ENCODE peak calls at places on chromosomes 2 and 18, in six cellular contexts. One of them, this sample, is unnamed. For H3K4me1, the result is how much of the 10 kb centered on the place peaks cover.

GRCh38 chr18:52670903-52671302 is 330.9 kb downstream of the DCC start:
- DNase-seq in A549: peak
- DNase-seq in cardiac muscle cell: peak
- DNase-seq in H9: no peak
- DNase-seq in thoracic aorta: no peak
- DNase-seq in pancreas: no peak
- DNase-seq in this sample: no peak

GRCh38 chr2:147560810-147561521 is 283.9 kb upstream of the ACVR2A start:
- DNase-seq in cardiac muscle cell: no peak
- DNase-seq in A549: no peak
- DNase-seq in thoracic aorta: no peak
- DNase-seq in pancreas: no peak
- DNase-seq in H9: no peak
- DNase-seq in this sample: no peak

GRCh38 chr2:241036964-241037421 is 38.6 kb downstream of the SNED1 start:
- DNase-seq in H9: no peak
- DNase-seq in cardiac muscle cell: no peak
- DNase-seq in thoracic aorta: no peak
- DNase-seq in A549: no peak
- DNase-seq in pancreas: peak
- DNase-seq in this sample: no peak

GRCh38 chr2:64453710-64454315 is at the start of gene LGALSL:
- DNase-seq in H9: peak
- DNase-seq in A549: peak
- DNase-seq in pancreas: peak
- DNase-seq in cardiac muscle cell: peak
- DNase-seq in thoracic aorta: no peak
- DNase-seq in this sample: peak

GRCh38 chr2:207594245-207594644 is 30.9 kb downstream of the METTL21A start:
- DNase-seq in pancreas: no peak
- DNase-seq in cardiac muscle cell: no peak
- DNase-seq in thoracic aorta: no peak
- DNase-seq in H9: no peak
- DNase-seq in A549: no peak
- DNase-seq in this sample: no peak

GRCh38 chr2:229634574-229635185 is 79.7 kb downstream of the DNER start:
- DNase-seq in A549: no peak
- DNase-seq in cardiac muscle cell: no peak
- DNase-seq in thoracic aorta: no peak
- DNase-seq in pancreas: no peak
- DNase-seq in H9: peak
- DNase-seq in this sample: no peak

GRCh38 chr2:23510471-23510870 is 125.5 kb downstream of the KLHL29 start:
- DNase-seq in cardiac muscle cell: peak
- DNase-seq in thoracic aorta: no peak
- DNase-seq in pancreas: no peak
- DNase-seq in H9: no peak
- DNase-seq in A549: no peak
- DNase-seq in this sample: no peak

GRCh38 chr2:84314901-84315330 is 144.2 kb downstream of the SUCLG1 start:
- DNase-seq in cardiac muscle cell: peak
- DNase-seq in A549: peak
- DNase-seq in pancreas: peak
- DNase-seq in thoracic aorta: no peak
- DNase-seq in H9: peak
- DNase-seq in this sample: peak

GRCh38 chr2:156437272-156437671 is 1.1 kb downstream of the GPD2 start:
- DNase-seq in A549: peak
- DNase-seq in cardiac muscle cell: no peak
- DNase-seq in H9: no peak
- DNase-seq in pancreas: no peak
- DNase-seq in thoracic aorta: no peak
- DNase-seq in this sample: no peak

GRCh38 chr18:23953984-23954383 is 60.6 kb upstream of the TTC39C start:
- DNase-seq in thoracic aorta: no peak
- DNase-seq in cardiac muscle cell: no peak
- DNase-seq in H9: no peak
- DNase-seq in A549: no peak
- DNase-seq in pancreas: no peak
- DNase-seq in this sample: no peak

GRCh38 chr2:96144481-96145027 is 686 bp downstream of the DUSP2 start:
- DNase-seq in H9: peak
- DNase-seq in cardiac muscle cell: no peak
- DNase-seq in A549: no peak
- DNase-seq in pancreas: peak
- DNase-seq in thoracic aorta: no peak
- DNase-seq in this sample: no peak

GRCh38 chr2:112959109-112959591 is 18.7 kb upstream of the IL36G start:
- DNase-seq in A549: peak
- DNase-seq in cardiac muscle cell: peak
- DNase-seq in H9: peak
- DNase-seq in thoracic aorta: no peak
- DNase-seq in pancreas: no peak
- DNase-seq in this sample: no peak

GRCh38 chr18:76981388-76981968 is 151.1 kb downstream of the MBP start:
- DNase-seq in cardiac muscle cell: no peak
- DNase-seq in A549: no peak
- DNase-seq in thoracic aorta: no peak
- DNase-seq in pancreas: no peak
- DNase-seq in H9: peak
- DNase-seq in this sample: no peak

GRCh38 chr18:50320719-50321118 is 33.2 kb upstream of the CXXC1 start:
- DNase-seq in pancreas: no peak
- DNase-seq in H9: no peak
- DNase-seq in thoracic aorta: no peak
- DNase-seq in A549: no peak
- DNase-seq in cardiac muscle cell: no peak
- DNase-seq in this sample: no peak

GRCh38 chr2:30932850-30933249 is 125.6 kb upstream of the CAPN13 start:
- DNase-seq in H9: no peak
- DNase-seq in A549: no peak
- DNase-seq in thoracic aorta: no peak
- DNase-seq in pancreas: no peak
- DNase-seq in cardiac muscle cell: no peak
- DNase-seq in this sample: no peak

GRCh38 chr2:222672068-222672401 is 577 bp downstream of the MOGAT1 start:
- DNase-seq in pancreas: no peak
- DNase-seq in thoracic aorta: no peak
- DNase-seq in H9: no peak
- DNase-seq in A549: no peak
- DNase-seq in cardiac muscle cell: no peak
- DNase-seq in this sample: no peak

GRCh38 chr2:222683805-222684204 is 12.3 kb downstream of the MOGAT1 start:
- DNase-seq in H9: no peak
- DNase-seq in thoracic aorta: no peak
- DNase-seq in pancreas: no peak
- DNase-seq in cardiac muscle cell: no peak
- DNase-seq in A549: no peak
- DNase-seq in this sample: no peak

GRCh38 chr2:222673883-222674282 is 2.4 kb downstream of the MOGAT1 start:
- DNase-seq in pancreas: no peak
- DNase-seq in cardiac muscle cell: no peak
- DNase-seq in H9: no peak
- DNase-seq in A549: peak
- DNase-seq in thoracic aorta: no peak
- DNase-seq in this sample: no peak

GRCh38 chr2:222673273-222673672 is 1.8 kb downstream of the MOGAT1 start:
- DNase-seq in pancreas: no peak
- DNase-seq in thoracic aorta: no peak
- DNase-seq in H9: no peak
- DNase-seq in A549: no peak
- DNase-seq in cardiac muscle cell: no peak
- DNase-seq in this sample: no peak

GRCh38 chr2:222677981-222678380 is 6.5 kb downstream of the MOGAT1 start:
- DNase-seq in pancreas: no peak
- DNase-seq in thoracic aorta: no peak
- DNase-seq in H9: no peak
- DNase-seq in A549: no peak
- DNase-seq in cardiac muscle cell: no peak
- DNase-seq in this sample: peak
- TF ChIP-seq CTCF in pancreas: no peak
- TF ChIP-seq CTCF in thoracic aorta: no peak
- TF ChIP-seq CTCF in H9: peak
- TF ChIP-seq CTCF in A549: no peak
- TF ChIP-seq CTCF in cardiac muscle cell: no peak
- TF ChIP-seq CTCF in this sample: peak

GRCh38 chr2:222978850-222979249 is 73.1 kb upstream of the KCNE4 start:
- DNase-seq in A549: no peak
- DNase-seq in thoracic aorta: no peak
- DNase-seq in H9: no peak
- DNase-seq in cardiac muscle cell: no peak
- DNase-seq in pancreas: no peak
- DNase-seq in this sample: no peak
- H3K27ac ChIP-seq in A549: no peak
- H3K27ac ChIP-seq in thoracic aorta: no peak
- H3K27ac ChIP-seq in H9: no peak
- H3K27ac ChIP-seq in cardiac muscle cell: no peak
- H3K27ac ChIP-seq in pancreas: no peak
- H3K27ac ChIP-seq in this sample: no peak

DNA sequence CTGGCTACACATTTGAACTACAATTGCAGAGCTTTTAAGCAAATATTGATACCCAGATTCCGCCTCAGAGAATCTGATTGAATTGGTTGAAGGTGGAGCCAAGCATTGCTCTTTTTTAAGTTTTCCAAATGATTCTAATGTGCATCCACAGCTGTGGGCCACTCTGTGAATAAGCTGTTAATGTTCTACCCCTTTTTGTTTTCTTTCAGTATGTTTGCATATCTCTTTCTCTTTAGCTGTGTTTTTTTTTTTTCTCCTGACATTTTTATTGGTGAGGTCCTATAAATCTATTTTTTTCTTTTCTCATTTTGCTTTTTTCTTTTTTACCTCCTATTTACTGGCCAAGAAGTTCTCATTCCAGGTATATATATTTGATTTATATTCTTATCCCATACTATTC is 6.5 kb downstream of the SCN3A start:
- DNase-seq in A549: no peak
- DNase-seq in H9: no peak
- DNase-seq in thoracic aorta: no peak
- DNase-seq in pancreas: no peak
- DNase-seq in cardiac muscle cell: no peak
- DNase-seq in this sample: no peak
- H3K4me1 ChIP-seq in A549: under half
- H3K4me1 ChIP-seq in H9: under half
- H3K4me1 ChIP-seq in thoracic aorta: under half
- H3K4me1 ChIP-seq in pancreas: under half
- H3K4me1 ChIP-seq in cardiac muscle cell: under half
- H3K4me1 ChIP-seq in this sample: under half

DNA sequence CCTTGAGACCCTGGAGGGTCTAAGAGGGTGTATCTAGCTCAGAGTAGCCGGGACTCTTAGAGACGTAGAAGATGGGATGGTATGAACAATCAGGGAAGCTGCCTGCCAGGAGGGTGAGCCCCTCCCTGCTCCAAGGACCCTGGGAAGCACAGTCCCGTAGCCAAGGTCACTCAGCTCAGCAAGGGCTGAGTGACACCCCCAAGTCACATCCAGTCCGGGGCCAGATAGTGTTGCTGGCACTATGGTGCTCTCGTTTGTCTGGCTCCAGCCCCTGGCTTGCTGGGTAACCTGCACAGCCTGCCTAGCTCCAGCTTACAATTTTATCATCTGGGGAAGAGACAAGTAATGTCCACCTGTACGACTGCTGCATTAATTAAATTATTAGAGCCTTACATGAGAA is 22.3 kb downstream of the REEP1 start:
- DNase-seq in pancreas: no peak
- DNase-seq in cardiac muscle cell: no peak
- DNase-seq in A549: no peak
- DNase-seq in H9: no peak
- DNase-seq in thoracic aorta: no peak
- DNase-seq in this sample: no peak
- TF ChIP-seq CTCF in pancreas: no peak
- TF ChIP-seq CTCF in cardiac muscle cell: no peak
- TF ChIP-seq CTCF in A549: no peak
- TF ChIP-seq CTCF in H9: no peak
- TF ChIP-seq CTCF in thoracic aorta: no peak
- TF ChIP-seq CTCF in this sample: no peak

GRCh38 chr2:42906115-42906556 is 113.8 kb upstream of the HAAO start:
- DNase-seq in H9: no peak
- DNase-seq in cardiac muscle cell: no peak
- DNase-seq in thoracic aorta: no peak
- DNase-seq in pancreas: no peak
- DNase-seq in A549: no peak
- DNase-seq in this sample: no peak
- H3K27ac ChIP-seq in H9: no peak
- H3K27ac ChIP-seq in cardiac muscle cell: no peak
- H3K27ac ChIP-seq in thoracic aorta: peak
- H3K27ac ChIP-seq in pancreas: no peak
- H3K27ac ChIP-seq in A549: no peak
- H3K27ac ChIP-seq in this sample: no peak